ENCODE peak calls at places on chromosomes 5 and 9, in five cellular contexts. G, Z, C, Q and W are unnamed samples. For H3K36me3 and H3K4me1, the result is how much of the 10 kb centered on the place peaks cover.

GRCh38 chr5:40442346-40442745 is 237.4 kb upstream of the PTGER4 start:
- DNase-seq in G (no peak), Z (no peak), C (no peak), Q (no peak), W (no peak)

GRCh38 chr5:107329850-107330249 is 340.9 kb downstream of the EFNA5 start:
- DNase-seq in G (no peak), Z (no peak), C (no peak), Q (no peak), W (no peak)

GRCh38 chr9:98234231-98234825 is 21.1 kb downstream of the TBC1D2 start:
- DNase-seq in G (no peak), Z (no peak), C (peak), Q (no peak), W (no peak)

GRCh38 chr5:88515881-88516819 is 247.5 kb upstream of the TMEM161B start:
- DNase-seq in G (no peak), Z (no peak), C (no peak), Q (no peak), W (no peak)

GRCh38 chr5:43294226-43294625 is 19.0 kb downstream of the HMGCS1 start:
- DNase-seq in G (no peak), Z (no peak), C (no peak), Q (no peak), W (no peak)

GRCh38 chr9:19114680-19115270 is 12.1 kb upstream of the HAUS6 start:
- DNase-seq in G (no peak), Z (no peak), C (no peak), Q (no peak), W (no peak)

GRCh38 chr9:90808226-90808797 is 6.7 kb downstream of the SYK start:
- DNase-seq in G (no peak), Z (no peak), C (no peak), Q (no peak), W (no peak)

GRCh38 chr9:109641079-109641659 is 138.8 kb upstream of the PALM2AKAP2 start:
- DNase-seq in G (no peak), Z (no peak), C (no peak), Q (no peak), W (no peak)

GRCh38 chr5:117455236-117456233 is 880.9 kb upstream of the SEMA6A start:
- DNase-seq in G (no peak), Z (no peak), C (no peak), Q (no peak), W (peak)

GRCh38 chr5:38410304-38410990 is 146.0 kb downstream of the LIFR start:
- DNase-seq in G (no peak), Z (no peak), C (no peak), Q (no peak), W (no peak)

GRCh38 chr5:107673368-107674136 is 2.8 kb upstream of the EFNA5 start:
- DNase-seq in G (peak), Z (peak), C (peak), Q (peak), W (peak)

GRCh38 chr9:21964925-21965385 is 29.2 kb downstream of the CDKN2A start:
- DNase-seq in G (no peak), Z (no peak), C (peak), Q (peak), W (no peak)

GRCh38 chr5:142537938-142538337 is 148.0 kb downstream of the FGF1 start:
- DNase-seq in G (no peak), Z (no peak), C (no peak), Q (no peak), W (no peak)

GRCh38 chr5:119452373-119453044 is at the start of gene HSD17B4:
- DNase-seq in G (peak), Z (peak), C (peak), Q (peak), W (peak)

GRCh38 chr5:159915913-159916840 is at the start of gene ADRA1B:
- DNase-seq in G (no peak), Z (peak), C (peak), Q (no peak), W (peak)

GRCh38 chr5:159917919-159918487 is 1.7 kb downstream of the ADRA1B start:
- DNase-seq in G (no peak), Z (no peak), C (no peak), Q (no peak), W (no peak)

GRCh38 chr5:159913048-159913447 is 3.2 kb upstream of the ADRA1B start:
- DNase-seq in G (no peak), Z (no peak), C (no peak), Q (no peak), W (peak)

GRCh38 chr5:159913481-159913880 is 2.8 kb upstream of the ADRA1B start:
- DNase-seq in G (no peak), Z (no peak), C (no peak), Q (no peak), W (no peak)

DNA sequence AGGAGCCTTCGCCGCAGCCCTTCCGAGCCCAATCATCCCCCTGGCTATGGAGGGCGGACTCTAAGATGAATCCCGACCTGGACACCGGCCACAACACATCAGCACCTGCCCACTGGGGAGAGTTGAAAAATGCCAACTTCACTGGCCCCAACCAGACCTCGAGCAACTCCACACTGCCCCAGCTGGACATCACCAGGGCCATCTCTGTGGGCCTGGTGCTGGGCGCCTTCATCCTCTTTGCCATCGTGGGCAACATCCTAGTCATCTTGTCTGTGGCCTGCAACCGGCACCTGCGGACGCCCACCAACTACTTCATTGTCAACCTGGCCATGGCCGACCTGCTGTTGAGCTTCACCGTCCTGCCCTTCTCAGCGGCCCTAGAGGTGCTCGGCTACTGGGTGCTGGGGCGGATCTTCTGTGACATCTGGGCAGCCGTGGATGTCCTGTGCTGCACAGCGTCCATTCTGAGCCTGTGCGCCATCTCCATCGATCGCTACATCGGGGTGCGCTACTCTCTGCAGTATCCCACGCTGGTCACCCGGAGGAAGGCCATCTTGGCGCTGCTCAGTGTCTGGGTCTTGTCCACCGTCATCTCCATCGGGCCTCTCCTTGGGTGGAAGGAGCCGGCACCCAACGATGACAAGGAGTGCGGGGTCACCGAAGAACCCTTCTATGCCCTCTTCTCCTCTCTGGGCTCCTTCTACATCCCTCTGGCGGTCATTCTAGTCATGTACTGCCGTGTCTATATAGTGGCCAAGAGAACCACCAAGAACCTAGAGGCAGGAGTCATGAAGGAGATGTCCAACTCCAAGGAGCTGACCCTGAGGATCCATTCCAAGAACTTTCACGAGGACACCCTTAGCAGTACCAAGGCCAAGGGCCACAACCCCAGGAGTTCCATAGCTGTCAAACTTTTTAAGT is 819 bp downstream of the ADRA1B start:
- DNase-seq in G (no peak), Z (no peak), C (no peak), Q (no peak), W (no peak)
- H3K4me3 ChIP-seq in G (peak), Z (peak), C (peak), Q (no peak), W (no peak)

GRCh38 chr9:33295571-33295970 is 5.3 kb downstream of the NFX1 start:
- DNase-seq in G (no peak), Z (no peak), C (no peak), Q (no peak), W (no peak)
- H3K36me3 ChIP-seq in G (under half), Z (under half), C (half or more), Q (under half), W (under half)

GRCh38 chr5:9786378-9787360 is 156.5 kb upstream of the TAS2R1 start:
- DNase-seq in G (no peak), Z (no peak), C (no peak), Q (no peak), W (no peak)
- H3K4me1 ChIP-seq in G (under half), Z (under half), C (under half), Q (under half), W (under half)

GRCh38 chr9:136950656-136951030 is 1.4 kb upstream of the LCN12 start:
- DNase-seq in G (no peak), Z (no peak), C (no peak), Q (no peak), W (no peak)
- H3K4me3 ChIP-seq in G (peak), Z (peak), C (peak), Q (peak), W (peak)

DNA sequence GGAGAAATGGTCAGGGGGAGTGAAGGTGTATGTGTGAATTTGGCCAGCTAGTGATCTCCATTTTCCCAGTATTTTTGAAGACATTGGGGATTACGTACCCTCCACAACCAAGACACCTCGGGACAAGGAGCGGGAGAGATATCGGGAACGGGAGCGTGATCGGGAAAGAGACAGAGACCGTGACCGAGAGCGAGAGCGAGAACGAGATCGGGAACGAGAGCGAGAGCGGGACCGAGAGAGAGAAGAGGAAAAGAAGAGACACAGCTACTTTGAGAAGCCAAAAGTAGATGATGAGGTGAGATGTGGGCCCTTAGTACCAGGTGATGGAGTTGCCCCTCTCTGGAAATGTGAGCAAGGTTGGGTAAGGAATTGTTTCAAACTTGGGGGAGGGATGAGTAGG is 5.8 kb upstream of the WDR55 start:
- DNase-seq in G (no peak), Z (no peak), C (no peak), Q (no peak), W (no peak)
- H3K36me3 ChIP-seq in G (under half), Z (half or more), C (half or more), Q (half or more), W (under half)

DNA sequence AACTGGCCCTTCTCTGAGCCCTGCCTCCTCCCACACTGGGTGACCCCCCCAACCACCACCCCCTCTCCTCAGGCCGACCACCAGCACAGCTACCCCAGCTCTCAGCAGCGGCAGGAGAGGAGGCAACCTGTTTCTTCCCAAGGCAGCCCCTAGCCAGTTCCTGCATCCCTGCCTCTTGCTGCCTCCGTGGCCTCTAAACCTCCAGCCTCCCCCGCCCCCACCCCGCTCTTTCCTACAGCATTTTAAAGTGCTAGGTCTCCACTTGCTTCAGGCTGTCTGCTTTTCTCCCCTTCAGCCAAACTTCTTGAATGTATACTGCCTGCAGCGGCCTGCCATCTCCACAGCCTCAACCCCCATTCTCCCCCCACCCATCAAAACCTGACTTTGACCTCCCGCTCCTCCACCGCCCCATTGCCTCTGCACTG is 135.6 kb downstream of the DAB2IP start:
- DNase-seq in G (no peak), Z (no peak), C (no peak), Q (no peak), W (no peak)
- H3K4me1 ChIP-seq in G (under half), Z (under half), C (under half), Q (under half), W (under half)

DNA sequence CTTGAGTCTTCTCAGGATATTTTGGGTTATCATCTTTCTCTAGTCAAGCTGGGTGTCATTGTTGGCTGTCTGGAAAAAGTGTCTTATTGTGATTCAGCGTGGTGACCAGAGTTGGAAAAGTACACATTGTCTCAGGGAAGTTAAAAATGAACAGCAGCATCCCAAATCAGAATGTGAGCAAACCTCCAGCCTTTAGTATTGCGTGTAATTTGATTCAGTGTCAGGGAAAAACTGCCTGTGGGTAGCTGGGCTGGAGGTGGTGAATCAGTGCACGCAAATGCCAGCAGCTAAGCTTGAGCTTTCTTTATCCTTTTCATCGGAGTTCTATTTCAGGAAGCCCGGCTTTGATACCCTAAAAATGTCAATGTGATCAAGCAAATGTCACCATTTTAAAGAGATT is 25.9 kb upstream of the C5orf47 start:
- DNase-seq in G (peak), Z (no peak), C (no peak), Q (no peak), W (no peak)
- H3K4me3 ChIP-seq in G (peak), Z (no peak), C (peak), Q (no peak), W (no peak)

GRCh38 chr5:19706776-19707175 is 281.2 kb downstream of the CDH18 start:
- DNase-seq in G (no peak), Z (no peak), C (no peak), Q (no peak), W (no peak)
- H3K36me3 ChIP-seq in G (under half), Z (under half), C (under half), Q (under half), W (under half)